ENCODE peak calls at places on chromosomes 6 and 20, in five cellular contexts. Z is stimulated activated CD8-positive, alpha-beta memory T cell treated with anti-CD3 and anti-CD28 coated beads, Interleukin-12 subunit alpha, Interleukin-12 subunit beta, amount 100 ng/mL, for 4 hours; P is right cardiac atrium; W is activated CD8-positive, alpha-beta memory T cell treated with anti-CD3 and anti-CD28 coated beads for 48 hours; K is HCT116. I is an unnamed sample.

GRCh38 chr20:33796907-33797544 is 14.1 kb upstream of the CHMP4B start:
- DNase-seq in Z (no peak), K (peak; percentile 60), W (no peak), P (no peak), I (no peak)

GRCh38 chr20:55424968-55425367 is 580.4 kb downstream of the CBLN4 start:
- DNase-seq in W (no peak), P (no peak), Z (no peak), K (no peak), I (no peak)

GRCh38 chr6:1381397-1382330 is 7.7 kb upstream of the FOXF2 start:
- DNase-seq in Z (peak; percentile 26), P (peak; percentile 77), W (no peak), K (no peak), I (no peak)

GRCh38 chr20:63533388-63533787 is 3.8 kb downstream of the PTK6 start:
- DNase-seq in Z (no peak), K (no peak), W (no peak), P (peak; percentile 49), I (no peak)

GRCh38 chr20:62652051-62652893 is 10.0 kb downstream of the SLCO4A1 start:
- DNase-seq in K (peak; percentile 33), Z (peak; percentile 40), P (peak; percentile 97), W (no peak), I (peak; percentile 92)

GRCh38 chr6:89355511-89356185 is 3.1 kb upstream of the UBE2J1 start:
- DNase-seq in W (no peak), P (no peak), Z (no peak), K (no peak), I (no peak)

GRCh38 chr6:44030812-44031454 is 96.3 kb downstream of the MRPL14 start:
- DNase-seq in Z (no peak), K (no peak), P (no peak), W (no peak), I (no peak)

GRCh38 chr6:13272131-13273046 is 55.9 kb downstream of the TBC1D7 start:
- DNase-seq in P (peak; percentile 75), K (no peak), Z (no peak), W (no peak), I (peak; percentile 70)

GRCh38 chr6:1311400-1312192 is at the start of gene FOXQ1:
- DNase-seq in W (no peak), P (no peak), Z (no peak), K (peak; percentile 21), I (no peak)

GRCh38 chr6:137933696-137934095 is 66.6 kb downstream of the TNFAIP3 start:
- DNase-seq in Z (no peak), K (no peak), W (no peak), P (peak; percentile 56), I (no peak)

I was measured in GM12864.